ENCODE peak calls at places on chromosomes 4 and X, in ten cellular contexts. F, Q, A, V, Y, G, Z, C, J and L are unnamed samples.

GRCh38 chr4:32106767-32107166 is 1386.6 kb downstream of the PCDH7 start:
- DNase-seq in Z (no peak), Y (no peak), J (no peak), F (no peak), G (no peak), A (no peak), Q (no peak), C (no peak), V (no peak), L (no peak)

GRCh38 chr4:51895816-51896408 is 53.0 kb downstream of the DCUN1D4 start:
- DNase-seq in Q (no peak), C (peak; percentile 74), A (no peak), J (peak; percentile 70), F (peak; percentile 22), G (peak; percentile 77), Y (peak; percentile 29), Z (peak; percentile 33), V (peak; percentile 86), L (peak; percentile 76)

GRCh38 chr4:13627185-13627605 is 330 bp downstream of the BOD1L1 start:
- DNase-seq in V (no peak), Z (no peak), Q (no peak), F (no peak), Y (no peak), C (no peak), G (no peak), A (peak; percentile 76), J (peak; percentile 13), L (peak; percentile 23)

GRCh38 chr4:25500626-25501318 is 123.7 kb downstream of the ANAPC4 start:
- DNase-seq in Z (no peak), C (no peak), F (no peak), J (no peak), G (no peak), A (no peak), V (no peak), Q (no peak), Y (no peak), L (no peak)

GRCh38 chrX:69501433-69501832 is 2.7 kb upstream of the NALF2 start:
- DNase-seq in G (no peak), Y (peak; percentile 42), J (peak; percentile 18), Q (no peak), V (no peak), A (no peak), C (no peak), Z (no peak), F (no peak), L (no peak)

GRCh38 chr4:169252339-169253086 is 18.2 kb downstream of the SH3RF1 start:
- DNase-seq in F (no peak), Y (no peak), V (no peak), G (peak; percentile 64), A (no peak), Q (no peak), J (peak; percentile 53), C (peak; percentile 61), Z (no peak), L (peak; percentile 54)

GRCh38 chr4:184764601-184765000 is 30.7 kb upstream of the CENPU start:
- DNase-seq in F (no peak), J (no peak), C (no peak), Q (no peak), A (no peak), V (no peak), Y (no peak), Z (no peak), G (no peak), L (no peak)

GRCh38 chr4:12359420-12359819 is 930.7 kb upstream of the HS3ST1 start:
- DNase-seq in Y (no peak), J (no peak), Q (no peak), F (no peak), G (no peak), Z (no peak), V (no peak), A (no peak), C (no peak), L (no peak)

GRCh38 chrX:113274345-113274744 is 433.7 kb upstream of the AMOT start:
- DNase-seq in F (no peak), G (no peak), J (no peak), A (no peak), Q (no peak), Y (no peak), C (no peak), V (no peak), Z (no peak), L (no peak)

GRCh38 chrX:113274801-113275200 is 434.2 kb upstream of the AMOT start:
- DNase-seq in J (no peak), F (no peak), G (no peak), Q (no peak), A (no peak), Y (no peak), C (no peak), V (no peak), Z (no peak), L (no peak)

DNA sequence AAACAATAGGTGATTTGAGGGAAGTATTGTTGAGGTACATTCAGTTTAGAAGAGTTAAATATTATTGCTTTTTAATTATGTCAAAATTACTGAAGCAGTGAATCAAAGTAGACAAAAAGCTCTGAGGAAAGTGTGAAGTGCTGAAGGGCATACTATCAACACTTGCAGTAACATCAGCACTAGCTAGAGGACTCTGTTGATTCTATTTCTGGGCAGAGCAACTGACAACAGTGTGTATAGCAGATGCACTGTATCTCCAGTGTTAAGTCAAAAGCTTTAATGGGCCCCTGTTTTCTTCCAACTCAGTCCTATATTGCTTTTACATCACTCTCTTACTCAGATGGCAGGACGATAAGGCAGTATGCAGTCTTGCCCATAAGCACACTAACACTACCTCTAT is 435.1 kb upstream of the AMOT start:
- DNase-seq in J (no peak), G (no peak), F (no peak), A (no peak), Q (no peak), Y (no peak), C (no peak), Z (no peak), V (no peak), L (peak; percentile 4)
- TF ChIP-seq CTCF in J (no peak), G (no peak), F (no peak), A (no peak), Q (no peak), Y (no peak), C (no peak), Z (no peak), V (no peak), L (peak; percentile 22)

GRCh38 chrX:133786382-133786781 is 199.0 kb downstream of the GPC3 start:
- DNase-seq in J (no peak), F (no peak), Z (no peak), Q (no peak), G (no peak), C (no peak), V (no peak), A (no peak), Y (no peak), L (no peak)

GRCh38 chrX:133796282-133796681 is 189.1 kb downstream of the GPC3 start:
- DNase-seq in A (no peak), Z (no peak), C (no peak), J (no peak), V (no peak), G (no peak), Y (no peak), Q (no peak), F (no peak), L (no peak)

GRCh38 chrX:133794151-133794550 is 191.2 kb downstream of the GPC3 start:
- DNase-seq in C (no peak), G (no peak), A (no peak), J (no peak), F (no peak), Z (no peak), Q (no peak), V (no peak), Y (no peak), L (peak; percentile 2)

GRCh38 chrX:133792198-133792953 is 193.0 kb downstream of the GPC3 start:
- DNase-seq in V (peak; percentile 73), J (peak; percentile 75), Q (no peak), C (peak; percentile 76), Z (peak; percentile 26), F (no peak), G (peak; percentile 74), Y (peak; percentile 27), A (peak; percentile 80), L (peak; percentile 60)
- H3K4me3 ChIP-seq in V (no peak overlapping the region), J (peak overlapping the region; percentile 32), Q (peak overlapping the region; percentile 61), C (peak overlapping the region; percentile 30), Z (peak overlapping the region; percentile 38), F (no peak overlapping the region), G (peak overlapping the region; percentile 20), Y (peak overlapping the region; percentile 53), A (no peak overlapping the region), L (peak overlapping the region; percentile 39)

GRCh38 chr4:60081839-60082238 is 1118.3 kb upstream of the ADGRL3 start:
- DNase-seq in C (no peak), F (no peak), J (no peak), V (no peak), G (no peak), Q (no peak), A (no peak), Y (no peak), Z (no peak), L (no peak)

GRCh38 chr4:60078984-60079383 is 1121.1 kb upstream of the ADGRL3 start:
- DNase-seq in V (no peak), Z (no peak), F (no peak), Q (no peak), J (no peak), Y (no peak), G (no peak), C (no peak), A (no peak), L (no peak)
- TF ChIP-seq CTCF in V (no peak), Z (no peak), F (no peak), Q (no peak), J (no peak), Y (no peak), G (no peak), C (no peak), A (no peak), L (no peak)

GRCh38 chr4:38894340-38894982 is 26.9 kb downstream of the FAM114A1 start:
- DNase-seq in F (no peak), C (no peak), V (no peak), Z (no peak), A (no peak), Q (no peak), Y (no peak), G (no peak), J (no peak), L (no peak)

GRCh38 chr4:38896940-38897339 is 29.3 kb downstream of the FAM114A1 start:
- DNase-seq in V (no peak), F (no peak), Z (no peak), C (no peak), A (no peak), J (peak; percentile 27), G (no peak), Y (no peak), Q (no peak), L (no peak)

GRCh38 chr4:38889143-38889542 is 21.5 kb downstream of the FAM114A1 start:
- DNase-seq in Z (no peak), Q (no peak), Y (no peak), C (peak; percentile 78), J (peak; percentile 81), V (no peak), F (peak; percentile 77), G (peak; percentile 85), A (no peak), L (peak; percentile 79)

DNA sequence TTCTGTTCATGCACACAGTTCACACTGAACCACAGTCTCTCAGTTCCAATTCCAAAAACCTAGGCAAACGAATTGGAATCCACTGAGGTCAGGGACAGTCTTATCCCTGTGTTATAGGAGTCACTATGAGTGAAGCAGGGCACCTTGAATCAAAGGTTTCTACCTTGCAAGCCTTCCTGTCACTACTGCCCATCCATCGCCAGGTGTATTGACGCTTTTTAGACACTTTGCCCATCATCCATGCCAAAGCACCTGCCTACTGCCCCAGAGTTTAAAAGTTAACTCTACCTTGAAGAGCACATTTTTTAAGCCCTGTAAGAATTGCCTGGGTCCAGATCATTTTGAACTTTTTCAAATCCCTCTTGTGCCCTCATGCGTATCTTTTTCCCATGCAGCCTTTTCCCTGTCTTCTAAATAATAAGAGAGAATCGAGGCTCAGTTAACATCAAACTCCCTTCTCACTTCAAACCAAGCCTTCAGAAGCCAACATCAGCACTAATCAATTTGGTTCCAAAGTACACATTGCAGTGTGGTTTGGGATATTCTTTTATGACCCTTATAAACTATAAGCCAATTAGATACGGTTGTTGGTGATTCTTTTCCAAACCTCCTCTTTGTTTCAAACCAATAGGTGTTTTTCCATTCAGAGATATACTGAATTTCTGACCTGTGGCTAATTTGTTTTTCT is 23.6 kb downstream of the FAM114A1 start:
- DNase-seq in A (no peak), Y (no peak), F (no peak), J (no peak), V (no peak), Q (no peak), C (no peak), G (no peak), Z (no peak), L (no peak)
- H3K4me3 ChIP-seq in A (no peak overlapping the region), Y (no peak overlapping the region), F (no peak overlapping the region), J (no peak overlapping the region), V (no peak overlapping the region), Q (no peak overlapping the region), C (no peak overlapping the region), G (no peak overlapping the region), Z (no peak overlapping the region), L (no peak overlapping the region)